ENCODE peak calls at places on chromosomes 7 and 10, in nine cellular contexts. K, M, O, T, R, B, H, A and Y are unnamed samples.

GRCh38 chr10:91284486-91285090 is 64.1 kb downstream of the PCGF5 start:
- DNase-seq in M (no peak), A (no peak), H (no peak), T (no peak), R (no peak), O (no peak), K (peak; percentile 59), B (no peak), Y (no peak)

GRCh38 chr7:133183042-133183441 is 69.8 kb upstream of the EXOC4 start:
- DNase-seq in T (no peak), O (no peak), H (no peak), K (no peak), B (no peak), A (no peak), R (no peak), M (no peak), Y (no peak)

GRCh38 chr10:126538439-126539140 is 131.9 kb downstream of the C10orf90 start:
- DNase-seq in A (no peak), O (no peak), T (no peak), K (no peak), R (no peak), B (no peak), H (peak; percentile 25), M (no peak), Y (no peak)

GRCh38 chr7:83166-83840 is 109.1 kb upstream of the FAM20C start:
- DNase-seq in A (no peak), T (no peak), O (no peak), K (no peak), M (no peak), R (no peak), B (no peak), H (no peak), Y (no peak)

GRCh38 chr7:922334-923107 is 32.0 kb downstream of the ADAP1 start:
- DNase-seq in A (no peak), K (no peak), M (peak; percentile 20), O (no peak), H (no peak), B (no peak), R (no peak), T (no peak), Y (no peak)

GRCh38 chr7:1920266-1920681 is 250.2 kb downstream of the ELFN1 start:
- DNase-seq in M (no peak), O (no peak), K (no peak), T (no peak), H (no peak), B (no peak), A (no peak), R (no peak), Y (no peak)

GRCh38 chr7:122487131-122487530 is 182.6 kb upstream of the FEZF1 start:
- DNase-seq in T (no peak), K (no peak), R (no peak), B (no peak), M (no peak), H (no peak), A (no peak), O (no peak), Y (no peak)

GRCh38 chr10:132173185-132173584 is 13.6 kb upstream of the DPYSL4 start:
- DNase-seq in K (no peak), H (no peak), B (no peak), M (no peak), T (no peak), R (no peak), O (no peak), A (no peak), Y (no peak)

GRCh38 chr7:137934941-137935848 is 66.7 kb downstream of the CREB3L2 start:
- DNase-seq in T (no peak), O (no peak), R (no peak), A (no peak), H (no peak), B (no peak), M (no peak), K (no peak), Y (no peak)

GRCh38 chr7:148623586-148624282 is 33.2 kb downstream of the C7orf33 start:
- DNase-seq in T (no peak), K (peak; percentile 5), H (peak; percentile 86), O (no peak), B (peak; percentile 56), M (no peak), R (no peak), A (no peak), Y (no peak)

GRCh38 chr10:71242621-71243009 is 30.2 kb downstream of the UNC5B start:
- DNase-seq in R (no peak), B (no peak), K (no peak), O (no peak), T (no peak), H (no peak), M (no peak), A (no peak), Y (no peak)

GRCh38 chr10:43313901-43314300 is 47.0 kb upstream of the RASGEF1A start:
- DNase-seq in T (no peak), R (no peak), O (no peak), H (no peak), K (no peak), A (no peak), M (no peak), B (no peak), Y (no peak)

GRCh38 chr7:20102970-20103369 is 114.2 kb downstream of the MACC1 start:
- DNase-seq in O (no peak), B (no peak), K (no peak), T (no peak), A (no peak), M (no peak), R (no peak), H (no peak), Y (no peak)

GRCh38 chr7:55476071-55476803 is 96.1 kb downstream of the VOPP1 start:
- DNase-seq in A (no peak), T (peak; percentile 91), B (peak; percentile 90), M (no peak), O (peak; percentile 52), H (peak; percentile 84), K (peak; percentile 88), R (no peak), Y (no peak)

GRCh38 chr10:8473205-8473604 is 418.7 kb downstream of the GATA3 start:
- DNase-seq in O (peak; percentile 25), H (peak; percentile 44), B (peak; percentile 8), T (no peak), A (no peak), K (peak; percentile 1), R (peak; percentile 6), M (no peak), Y (no peak)

GRCh38 chr7:155257482-155258232 is 40.0 kb upstream of the INSIG1 start:
- DNase-seq in H (peak; percentile 93), R (no peak), K (no peak), O (no peak), A (peak; percentile 82), M (no peak), B (peak; percentile 71), T (peak; percentile 74), Y (peak; percentile 65)

GRCh38 chr10:35635576-35635975 is 6.5 kb downstream of the FZD8 start:
- DNase-seq in O (peak; percentile 55), R (no peak), M (no peak), H (peak; percentile 69), K (peak; percentile 74), T (no peak), B (peak; percentile 72), A (no peak), Y (no peak)

GRCh38 chr10:3496138-3496537 is 288.9 kb downstream of the KLF6 start:
- DNase-seq in R (no peak), K (no peak), B (no peak), T (no peak), M (no peak), H (no peak), O (no peak), A (no peak), Y (no peak)

GRCh38 chr7:101833799-101834198 is 16.4 kb downstream of the CUX1 start:
- DNase-seq in O (no peak), B (no peak), A (no peak), M (no peak), T (no peak), H (no peak), K (no peak), R (no peak), Y (no peak)

GRCh38 chr10:79073784-79074432 is 5.1 kb downstream of the ZMIZ1 start:
- DNase-seq in H (peak; percentile 72), A (no peak), M (peak; percentile 53), R (no peak), B (peak; percentile 78), K (peak; percentile 76), T (no peak), O (no peak), Y (no peak)

GRCh38 chr7:3063016-3063753 is 19.5 kb upstream of the CARD11 start:
- DNase-seq in R (peak; percentile 7), H (peak; percentile 33), T (no peak), K (no peak), M (no peak), A (no peak), O (no peak), B (no peak), Y (no peak)

GRCh38 chr10:47047577-47048532 is 136.6 kb downstream of the PTPN20 start:
- DNase-seq in K (peak; percentile 77), A (peak; percentile 85), O (peak; percentile 90), T (peak; percentile 47), R (peak; percentile 63), M (peak; percentile 70), H (peak; percentile 42), B (peak; percentile 74), Y (no peak)

GRCh38 chr7:157661611-157661975 is 324.8 kb downstream of the DNAJB6 start:
- DNase-seq in A (peak; percentile 22), R (no peak), M (no peak), K (no peak), O (no peak), T (no peak), H (no peak), B (no peak), Y (no peak)

GRCh38 chr7:101386558-101387199 is 24.0 kb downstream of the COL26A1 start:
- DNase-seq in K (peak; percentile 4), H (peak; percentile 81), T (no peak), B (peak; percentile 53), M (no peak), O (peak; percentile 76), A (no peak), R (no peak), Y (no peak)

GRCh38 chr10:43901302-43901701 is 252.6 kb upstream of the ZNF32 start:
- DNase-seq in K (peak; percentile 46), M (no peak), A (no peak), H (no peak), R (no peak), B (peak; percentile 20), T (no peak), O (no peak), Y (no peak)

GRCh38 chr10:133405844-133406527 is 12.0 kb downstream of the MTG1 start:
- DNase-seq in O (no peak), H (peak; percentile 16), B (peak; percentile 77), R (no peak), A (no peak), K (peak; percentile 36), T (no peak), M (no peak), Y (no peak)

GRCh38 chr7:98423043-98423442 is 22.2 kb upstream of the BAIAP2L1 start:
- DNase-seq in T (no peak), O (peak; percentile 35), B (peak; percentile 59), H (peak; percentile 70), K (peak; percentile 30), R (no peak), M (no peak), A (no peak), Y (no peak)

GRCh38 chr10:11080564-11080984 is 62.9 kb downstream of the CELF2 start:
- DNase-seq in H (no peak), T (no peak), M (no peak), R (no peak), O (no peak), K (no peak), A (no peak), B (no peak), Y (no peak)

GRCh38 chr7:115099906-115100305 is 178.0 kb downstream of the MDFIC start:
- DNase-seq in R (no peak), T (no peak), M (no peak), O (no peak), H (peak; percentile 56), B (peak; percentile 70), K (peak; percentile 85), A (no peak), Y (no peak)

GRCh38 chr7:134343796-134344195 is 27.1 kb upstream of the SLC35B4 start:
- DNase-seq in K (no peak), R (no peak), O (no peak), B (no peak), H (no peak), T (no peak), A (no peak), M (no peak), Y (no peak)

GRCh38 chr7:13231216-13231615 is 543.8 kb downstream of the ARL4A start:
- DNase-seq in H (no peak), R (no peak), B (no peak), K (no peak), O (no peak), A (no peak), T (no peak), M (no peak), Y (no peak)